ENCODE peak calls at places on chromosomes 13 and 19, in four cellular contexts. Y is tibial nerve, K is ovary, V is A549. E is an unnamed sample.

GRCh38 chr19:12721656-12722565 is 1.8 kb downstream of the TNPO2 start:
- DNase-seq in Y (no peak), K (peak; percentile 82), V (peak; percentile 31), E (peak; percentile 87)

GRCh38 chr13:31431722-31432137 is 232.0 kb downstream of the B3GLCT start:
- DNase-seq in Y (peak; percentile 76), K (peak; percentile 35), V (peak; percentile 13), E (peak; percentile 73)

GRCh38 chr19:29484876-29485275 is 40.9 kb upstream of the VSTM2B start:
- DNase-seq in Y (no peak), K (no peak), V (no peak), E (no peak)

GRCh38 chr19:7857727-7858701 is 16.2 kb downstream of the PRR36 start:
- DNase-seq in Y (no peak), K (no peak), V (no peak), E (peak; percentile 49)

GRCh38 chr13:25727776-25728175 is 324.0 kb downstream of the SHISA2 start:
- DNase-seq in Y (no peak), K (no peak), V (no peak), E (no peak)

GRCh38 chr19:10730932-10731331 is 13.1 kb downstream of the DNM2 start:
- DNase-seq in Y (no peak), K (no peak), V (no peak), E (no peak)

GRCh38 chr13:44576396-44577235 is 486 bp upstream of the TSC22D1 start:
- DNase-seq in Y (no peak), K (peak; percentile 59), V (no peak), E (peak; percentile 65)

GRCh38 chr13:51856027-51856736 is 5.6 kb upstream of the CCDC70 start:
- DNase-seq in Y (no peak), K (no peak), V (no peak), E (no peak)

GRCh38 chr13:94481966-94482365 is 2.5 kb upstream of the DCT start:
- DNase-seq in Y (no peak), K (no peak), V (peak; percentile 10), E (no peak)

GRCh38 chr19:15199652-15200574 is 882 bp downstream of the NOTCH3 start:
- DNase-seq in Y (no peak), K (peak; percentile 75), V (no peak), E (no peak)

GRCh38 chr13:110330491-110331001 is 23.5 kb downstream of the COL4A2 start:
- DNase-seq in Y (no peak), K (no peak), V (no peak), E (no peak)

GRCh38 chr13:34201050-34201913 is 383.3 kb downstream of the RFC3 start:
- DNase-seq in Y (no peak), K (no peak), V (peak; percentile 18), E (no peak)

GRCh38 chr13:74662895-74663294 is 528.7 kb upstream of the KLF12 start:
- DNase-seq in Y (no peak), K (no peak), V (no peak), E (no peak)

GRCh38 chr19:46766569-46767317 is 20.5 kb upstream of the STRN4 start:
- DNase-seq in Y (no peak), K (no peak), V (no peak), E (peak; percentile 64)

GRCh38 chr13:108156749-108157148 is 58.6 kb downstream of the LIG4 start:
- DNase-seq in Y (no peak), K (no peak), V (no peak), E (no peak)

GRCh38 chr13:80877209-80877943 is 536.5 kb upstream of the SPRY2 start:
- DNase-seq in Y (no peak), K (no peak), V (no peak), E (no peak)

GRCh38 chr19:3284759-3285646 is 60.5 kb downstream of the CELF5 start:
- DNase-seq in Y (no peak), K (peak; percentile 99), V (peak; percentile 56), E (peak; percentile 85)
- TF ChIP-seq POLR2A in Y (no peak), K (no peak), V (peak; percentile 23), E (no peak)

GRCh38 chr19:44050740-44051653 is 839 bp upstream of the ZNF223 start:
- DNase-seq in Y (no peak), K (no peak), V (no peak), E (peak; percentile 59)

GRCh38 chr19:44055870-44056269 is 4.0 kb downstream of the ZNF223 start:
- DNase-seq in Y (no peak), K (no peak), V (no peak), E (no peak)

GRCh38 chr19:44051654-44052402 is at the start of gene ZNF223:
- DNase-seq in Y (peak; percentile 92), K (peak; percentile 92), V (peak; percentile 98), E (peak; percentile 77)
- TF ChIP-seq POLR2A in Y (no peak), K (no peak), V (peak; percentile 27), E (peak; percentile 41)

DNA sequence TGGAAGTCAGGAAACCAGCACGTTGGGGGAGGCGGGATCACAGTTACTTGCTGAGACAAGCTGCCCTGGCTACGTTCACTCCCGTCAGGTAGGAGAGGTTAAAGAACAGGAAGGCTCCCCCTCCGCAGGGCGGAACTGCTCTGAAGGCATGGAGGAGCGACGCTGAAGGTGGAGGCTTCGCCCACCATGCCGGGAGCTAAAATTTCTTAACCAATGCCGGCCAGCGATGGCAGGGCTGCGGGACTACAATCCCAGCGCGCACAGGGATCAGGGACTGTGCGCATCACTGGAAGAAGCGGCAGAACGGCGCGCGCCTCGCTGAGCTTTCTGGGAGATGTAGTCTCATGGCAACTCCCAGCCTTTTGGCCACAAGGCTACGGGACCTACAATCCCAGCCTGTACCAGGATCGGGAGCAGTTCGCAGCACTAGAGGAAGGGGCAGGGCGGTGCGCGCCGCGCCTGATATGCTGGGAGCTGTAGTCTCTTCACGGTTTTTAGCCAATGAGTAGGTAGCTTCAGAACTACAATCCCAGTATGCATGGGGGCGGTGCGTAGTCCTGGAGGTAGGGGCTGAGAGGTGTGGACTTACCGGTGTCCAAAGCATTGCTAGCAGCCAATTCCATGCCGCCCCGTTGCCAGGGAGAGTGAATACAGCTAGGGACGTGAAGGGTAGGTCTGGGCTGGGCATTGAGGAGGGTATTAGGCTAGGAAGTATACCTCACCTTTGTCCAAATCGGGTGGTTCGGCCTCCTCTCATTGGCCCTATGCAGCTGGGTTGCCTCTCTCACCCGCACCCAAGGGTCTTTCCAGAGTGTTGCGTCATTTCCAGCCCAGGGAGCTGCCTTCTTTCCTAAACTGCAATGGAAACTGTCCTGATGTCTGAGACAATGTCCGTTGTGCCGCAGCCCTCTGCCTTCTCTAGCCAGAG is 12.8 kb upstream of the ZNF682 start:
- DNase-seq in Y (peak; percentile 89), K (peak; percentile 93), V (no peak), E (peak; percentile 48)
- TF ChIP-seq POLR2A in Y (no peak), K (no peak), V (no peak), E (no peak)

GRCh38 chr19:4910594-4911273 is 1.4 kb downstream of the UHRF1 start:
- DNase-seq in Y (peak; percentile 21), K (peak; percentile 31), V (no peak), E (no peak)

GRCh38 chr19:4909897-4910593 is 744 bp downstream of the UHRF1 start:
- DNase-seq in Y (peak; percentile 89), K (peak; percentile 90), V (peak; percentile 85), E (peak; percentile 96)

GRCh38 chr19:4911314-4911713 is 2.0 kb downstream of the UHRF1 start:
- DNase-seq in Y (no peak), K (no peak), V (no peak), E (no peak)

GRCh38 chr19:4913996-4914735 is 4.9 kb downstream of the UHRF1 start:
- DNase-seq in Y (no peak), K (no peak), V (no peak), E (no peak)

GRCh38 chr19:4911786-4912672 is 2.7 kb downstream of the UHRF1 start:
- DNase-seq in Y (peak; percentile 71), K (peak; percentile 71), V (peak; percentile 90), E (peak; percentile 82)
- TF ChIP-seq POLR2A in Y (no peak), K (no peak), V (no peak), E (no peak)

DNA sequence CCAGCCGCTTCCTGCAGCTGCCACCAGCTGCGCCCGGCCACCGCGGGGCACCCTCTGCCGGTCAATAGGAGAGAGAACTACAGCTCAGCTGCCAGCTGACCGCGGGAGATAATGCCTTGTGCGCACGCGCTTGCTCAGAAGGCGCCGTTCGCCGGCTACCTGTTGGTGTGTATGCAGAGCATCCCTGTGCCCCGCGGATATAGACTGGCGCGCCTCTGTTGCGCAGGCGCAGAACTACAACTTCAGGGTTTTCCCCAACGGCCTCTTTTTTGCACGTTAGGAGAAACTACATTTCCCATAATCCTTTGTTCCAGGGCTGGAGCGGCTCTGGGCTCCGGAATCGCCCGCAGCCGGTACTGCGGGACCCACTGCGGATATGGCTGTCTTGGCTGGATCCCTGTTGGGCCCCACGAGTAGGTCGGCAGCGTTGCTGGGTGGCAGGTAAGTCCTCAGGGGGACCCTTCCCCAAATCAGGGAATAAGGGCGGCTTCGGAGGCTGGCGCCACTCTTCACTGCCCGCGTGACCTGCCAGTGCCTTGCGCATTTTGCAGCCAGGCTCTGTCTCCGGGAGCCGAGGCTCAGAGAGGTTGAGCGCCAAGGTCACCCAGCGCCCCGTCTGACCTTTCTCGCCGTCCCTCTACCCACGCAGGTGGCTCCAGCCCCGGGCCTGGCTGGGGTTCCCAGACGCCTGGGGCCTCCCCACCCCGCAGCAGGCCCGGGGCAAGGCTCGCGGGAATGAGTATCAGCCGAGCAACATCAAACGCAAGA is at the start of gene MRPL34:
- DNase-seq in Y (peak; percentile 82), K (peak; percentile 95), V (peak; percentile 71), E (peak; percentile 100)
- TF ChIP-seq POLR2A in Y (peak; percentile 81), K (peak; percentile 37), V (peak; percentile 50), E (peak; percentile 82)

GRCh38 chr19:40232949-40233810 is 6.7 kb upstream of the CCNP start:
- DNase-seq in Y (no peak), K (no peak), V (no peak), E (no peak)
- TF ChIP-seq POLR2A in Y (no peak), K (no peak), V (no peak), E (no peak)

GRCh38 chr13:112177889-112178288 is 110.9 kb downstream of the SOX1 start:
- DNase-seq in Y (no peak), K (no peak), V (no peak), E (no peak)
- TF ChIP-seq POLR2A in Y (no peak), K (no peak), V (no peak), E (no peak)

GRCh38 chr19:48614436-48615144 is at the start of gene FAM83E:
- DNase-seq in Y (no peak), K (peak; percentile 53), V (peak; percentile 75), E (no peak)
- TF ChIP-seq POLR2A in Y (no peak), K (no peak), V (peak; percentile 19), E (peak; percentile 34)

GRCh38 chr13:100941811-100942361 is 267.3 kb upstream of the TMTC4 start:
- DNase-seq in Y (no peak), K (no peak), V (no peak), E (no peak)

GRCh38 chr13:100944791-100945345 is 270.3 kb upstream of the TMTC4 start:
- DNase-seq in Y (no peak), K (no peak), V (no peak), E (no peak)

GRCh38 chr13:100946588-100946987 is 272.0 kb upstream of the TMTC4 start:
- DNase-seq in Y (no peak), K (no peak), V (no peak), E (no peak)

DNA sequence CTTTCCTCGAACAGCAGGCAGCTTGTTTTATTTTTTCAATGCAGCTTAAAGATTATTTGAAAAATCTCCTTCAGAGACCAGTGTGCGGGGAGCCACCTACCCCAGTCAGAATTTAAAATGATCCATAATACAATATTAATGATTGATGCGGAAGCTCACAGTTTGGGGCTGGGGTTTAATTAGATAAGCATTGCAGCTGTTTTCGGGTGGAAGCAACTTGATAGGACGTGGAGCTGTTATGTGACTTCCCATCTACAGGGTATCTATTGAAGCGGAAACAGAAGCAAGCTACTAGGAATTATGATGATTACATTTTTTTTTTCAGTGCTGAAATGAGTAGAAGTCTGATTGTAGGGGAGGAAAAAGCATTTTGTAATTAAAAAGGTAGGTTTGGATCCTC is 266.8 kb upstream of the TMTC4 start:
- DNase-seq in Y (no peak), K (no peak), V (no peak), E (no peak)
- TF ChIP-seq POLR2A in Y (no peak), K (no peak), V (no peak), E (no peak)